ENCODE peak calls at places on chromosomes 4 and X, in four cellular contexts. One of them, this sample, is unnamed.

GRCh38 chr4:130478406-130478805 is 1382.5 kb downstream of the C4orf33 start:
- DNase-seq in hepatocyte: no peak
- DNase-seq in fibroblast of lung: peak
- DNase-seq in H9: no peak
- DNase-seq in this sample: no peak

GRCh38 chrX:53526999-53527398 is 92.8 kb upstream of the HSD17B10 start:
- DNase-seq in H9: no peak
- DNase-seq in hepatocyte: no peak
- DNase-seq in fibroblast of lung: no peak
- DNase-seq in this sample: no peak

GRCh38 chr4:81352476-81352875 is 119.2 kb downstream of the RASGEF1B start:
- DNase-seq in H9: no peak
- DNase-seq in hepatocyte: no peak
- DNase-seq in fibroblast of lung: peak
- DNase-seq in this sample: no peak

GRCh38 chrX:43973249-43973672 is at the start of gene NDP:
- DNase-seq in hepatocyte: peak
- DNase-seq in H9: no peak
- DNase-seq in fibroblast of lung: peak
- DNase-seq in this sample: no peak

GRCh38 chr4:82954212-82954611 is 53.7 kb downstream of the THAP9 start:
- DNase-seq in H9: no peak
- DNase-seq in fibroblast of lung: no peak
- DNase-seq in hepatocyte: no peak
- DNase-seq in this sample: no peak

GRCh38 chr4:155946486-155946885 is 7.2 kb downstream of the CTSO start:
- DNase-seq in H9: no peak
- DNase-seq in hepatocyte: no peak
- DNase-seq in fibroblast of lung: peak
- DNase-seq in this sample: no peak

GRCh38 chrX:71098302-71098701 is 2.7 kb downstream of the FOXO4 start:
- DNase-seq in fibroblast of lung: peak
- DNase-seq in hepatocyte: peak
- DNase-seq in H9: no peak
- DNase-seq in this sample: no peak

GRCh38 chr4:169398294-169398693 is 127.5 kb upstream of the SH3RF1 start:
- DNase-seq in H9: no peak
- DNase-seq in fibroblast of lung: peak
- DNase-seq in hepatocyte: no peak
- DNase-seq in this sample: no peak

GRCh38 chrX:19889582-19890342 is 2.4 kb upstream of the SH3KBP1 start:
- DNase-seq in H9: no peak
- DNase-seq in fibroblast of lung: peak
- DNase-seq in hepatocyte: peak
- DNase-seq in this sample: peak

GRCh38 chrX:18574591-18574990 is 97.3 kb downstream of the RS1 start:
- DNase-seq in hepatocyte: no peak
- DNase-seq in H9: no peak
- DNase-seq in fibroblast of lung: peak
- DNase-seq in this sample: no peak

GRCh38 chr4:37976513-37976912 is 16.3 kb downstream of the PTTG2 start:
- DNase-seq in hepatocyte: peak
- DNase-seq in fibroblast of lung: peak
- DNase-seq in H9: no peak
- DNase-seq in this sample: peak

GRCh38 chr4:182238355-182238931 is 4.8 kb upstream of the TENM3 start:
- DNase-seq in fibroblast of lung: no peak
- DNase-seq in hepatocyte: peak
- DNase-seq in H9: no peak
- DNase-seq in this sample: no peak

GRCh38 chrX:72395252-72395651 is 89.5 kb upstream of the CITED1 start:
- DNase-seq in hepatocyte: no peak
- DNase-seq in H9: no peak
- DNase-seq in fibroblast of lung: peak
- DNase-seq in this sample: no peak

DNA sequence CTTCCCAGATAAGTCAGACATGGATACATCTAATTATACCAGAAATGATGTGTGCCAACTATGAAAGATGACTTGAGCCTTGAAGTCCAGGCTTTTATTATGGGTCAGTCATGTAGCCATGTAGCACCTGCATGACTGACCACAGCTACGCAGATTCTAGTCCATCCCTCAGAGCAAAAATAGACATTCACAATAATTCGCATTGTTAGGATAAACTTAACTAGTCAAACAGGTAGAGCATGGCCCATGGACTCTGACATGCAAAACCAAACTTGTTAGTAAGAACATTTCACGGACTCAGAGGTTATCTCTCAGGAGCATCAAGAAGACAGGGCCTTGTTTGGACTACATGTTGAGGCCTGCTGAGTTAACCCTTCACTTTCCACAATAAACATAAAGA is 132.6 kb downstream of the PWWP3B start:
- DNase-seq in H9: no peak
- DNase-seq in hepatocyte: no peak
- DNase-seq in fibroblast of lung: no peak
- DNase-seq in this sample: no peak
- H3K27ac ChIP-seq in H9: no peak
- H3K27ac ChIP-seq in hepatocyte: no peak
- H3K27ac ChIP-seq in fibroblast of lung: no peak
- H3K27ac ChIP-seq in this sample: peak

DNA sequence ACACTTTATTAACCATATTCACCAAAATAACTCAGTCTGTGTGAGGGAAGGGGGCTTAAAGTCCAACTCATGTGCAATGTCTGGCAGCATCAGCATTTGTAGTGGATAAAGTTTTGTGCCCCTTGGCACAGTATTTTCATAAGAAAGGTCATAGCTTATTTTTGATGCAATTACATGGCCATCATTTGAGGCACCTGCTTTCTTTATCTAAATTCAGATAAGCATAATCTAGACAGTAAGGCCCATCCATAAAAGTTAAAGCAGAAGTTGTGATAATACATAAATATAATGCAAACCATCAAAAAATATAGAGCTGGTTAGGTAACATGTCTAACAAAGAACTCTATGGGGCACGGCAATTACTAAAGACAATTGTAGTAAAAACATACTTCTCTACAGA is 763.7 kb downstream of the DMD start:
- DNase-seq in H9: no peak
- DNase-seq in hepatocyte: no peak
- DNase-seq in fibroblast of lung: no peak
- DNase-seq in this sample: no peak
- H3K4me2 ChIP-seq in H9: no peak
- H3K4me2 ChIP-seq in hepatocyte: no peak
- H3K4me2 ChIP-seq in fibroblast of lung: no peak
- H3K4me2 ChIP-seq in this sample: no peak

GRCh38 chr4:128228021-128228571 is 59.5 kb downstream of the PGRMC2 start:
- DNase-seq in fibroblast of lung: peak
- DNase-seq in hepatocyte: no peak
- DNase-seq in H9: no peak
- DNase-seq in this sample: peak
- H2AFZ ChIP-seq in fibroblast of lung: no peak
- H2AFZ ChIP-seq in hepatocyte: no peak
- H2AFZ ChIP-seq in H9: no peak
- H2AFZ ChIP-seq in this sample: no peak

GRCh38 chr4:113260671-113261070 is 211.2 kb downstream of the ANK2 start:
- DNase-seq in H9: no peak
- DNase-seq in fibroblast of lung: no peak
- DNase-seq in hepatocyte: no peak
- DNase-seq in this sample: no peak
- H3K27ac ChIP-seq in H9: peak
- H3K27ac ChIP-seq in fibroblast of lung: no peak
- H3K27ac ChIP-seq in hepatocyte: no peak
- H3K27ac ChIP-seq in this sample: no peak

GRCh38 chr4:18100657-18101056 is 79.1 kb upstream of the LCORL start:
- DNase-seq in H9: no peak
- DNase-seq in fibroblast of lung: no peak
- DNase-seq in hepatocyte: no peak
- DNase-seq in this sample: no peak
- H3K4me2 ChIP-seq in H9: no peak
- H3K4me2 ChIP-seq in fibroblast of lung: no peak
- H3K4me2 ChIP-seq in hepatocyte: no peak
- H3K4me2 ChIP-seq in this sample: no peak

GRCh38 chrX:48695925-48696300 is 621 bp upstream of the SUV39H1 start:
- DNase-seq in H9: no peak
- DNase-seq in fibroblast of lung: no peak
- DNase-seq in hepatocyte: no peak
- DNase-seq in this sample: no peak

GRCh38 chrX:48694776-48695523 is 1.6 kb upstream of the SUV39H1 start:
- DNase-seq in fibroblast of lung: no peak
- DNase-seq in hepatocyte: no peak
- DNase-seq in H9: no peak
- DNase-seq in this sample: no peak

GRCh38 chrX:48697182-48697727 is 721 bp downstream of the SUV39H1 start:
- DNase-seq in fibroblast of lung: no peak
- DNase-seq in H9: no peak
- DNase-seq in hepatocyte: no peak
- DNase-seq in this sample: no peak

GRCh38 chrX:48696301-48697181 is at the start of gene SUV39H1:
- DNase-seq in fibroblast of lung: peak
- DNase-seq in hepatocyte: peak
- DNase-seq in H9: peak
- DNase-seq in this sample: peak

DNA sequence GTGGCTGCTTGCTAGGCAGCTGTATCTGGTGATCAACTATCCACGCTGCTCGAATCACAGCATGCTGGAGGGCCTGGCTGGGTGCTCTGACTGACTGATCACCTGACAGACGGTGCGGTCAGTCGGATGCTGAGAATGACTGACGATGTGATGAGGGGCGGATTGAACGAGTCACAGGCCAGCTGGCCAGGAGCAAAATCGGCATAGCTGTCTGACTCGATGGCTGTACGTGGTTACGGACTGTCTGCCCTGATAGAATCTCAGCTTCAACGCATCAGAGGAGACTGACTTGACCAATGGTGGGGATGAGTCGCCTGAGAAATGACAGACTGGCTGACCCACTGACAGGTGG is 1.0 kb upstream of the SUV39H1 start:
- DNase-seq in hepatocyte: no peak
- DNase-seq in H9: no peak
- DNase-seq in fibroblast of lung: no peak
- DNase-seq in this sample: no peak
- H2AFZ ChIP-seq in hepatocyte: no peak
- H2AFZ ChIP-seq in H9: no peak
- H2AFZ ChIP-seq in fibroblast of lung: peak
- H2AFZ ChIP-seq in this sample: no peak